ENCODE peak calls at places on chromosomes 6 and 20, in ten cellular contexts. I, H, S, Y, W, R, B, D, T and C are unnamed samples.

GRCh38 chr20:50304883-50305635 is 114.4 kb downstream of the CEBPB start:
- DNase-seq in W (peak), T (peak), H (peak), B (no peak), S (peak), D (peak), R (no peak), I (peak), Y (peak), C (peak)

GRCh38 chr20:54208492-54209044 is 681 bp downstream of the PFDN4 start:
- DNase-seq in R (no peak), H (no peak), Y (no peak), S (peak), B (peak), D (no peak), W (peak), T (no peak), I (peak), C (no peak)

GRCh38 chr6:134564705-134565104 is 246.8 kb upstream of the SGK1 start:
- DNase-seq in D (no peak), R (no peak), T (no peak), I (no peak), B (no peak), S (no peak), Y (no peak), H (no peak), W (peak), C (no peak)

GRCh38 chr6:170176621-170177382 is 114.1 kb downstream of the DLL1 start:
- DNase-seq in T (no peak), W (no peak), H (no peak), B (no peak), Y (no peak), D (no peak), R (no peak), I (no peak), S (no peak), C (peak)

GRCh38 chr20:51648571-51648947 is 106.0 kb upstream of the NFATC2 start:
- DNase-seq in B (no peak), Y (no peak), H (no peak), I (no peak), R (no peak), D (no peak), W (no peak), S (no peak), T (no peak), C (no peak)

GRCh38 chr20:47355489-47356219 is 845 bp downstream of the ZMYND8 start:
- DNase-seq in D (no peak), B (peak), R (no peak), H (no peak), I (no peak), T (no peak), W (no peak), Y (no peak), S (no peak), C (no peak)

GRCh38 chr20:56764671-56765070 is 135.6 kb downstream of the TFAP2C start:
- DNase-seq in D (no peak), I (no peak), H (no peak), B (no peak), S (no peak), T (no peak), R (no peak), Y (no peak), W (no peak), C (no peak)

GRCh38 chr6:75217203-75217602 is 11.3 kb upstream of the COL12A1 start:
- DNase-seq in D (peak), H (no peak), Y (no peak), I (peak), S (peak), B (peak), R (no peak), T (no peak), W (no peak), C (no peak)

GRCh38 chr20:11452326-11452725 is 465.4 kb upstream of the BTBD3 start:
- DNase-seq in Y (no peak), D (peak), S (peak), I (peak), R (no peak), B (no peak), W (no peak), H (no peak), T (no peak), C (no peak)

GRCh38 chr6:149044394-149044965 is 273.0 kb upstream of the TAB2 start:
- DNase-seq in D (peak), Y (no peak), H (no peak), S (peak), T (no peak), B (no peak), I (no peak), W (no peak), R (no peak), C (no peak)

GRCh38 chr20:1330075-1330830 is 1.3 kb upstream of the SDCBP2 start:
- DNase-seq in Y (peak), D (no peak), I (no peak), H (peak), B (no peak), S (peak), T (no peak), W (no peak), R (no peak), C (peak)

GRCh38 chr6:170452767-170453545 is 100.2 kb downstream of the PSMB1 start:
- DNase-seq in B (no peak), W (no peak), H (no peak), Y (no peak), D (no peak), I (no peak), T (peak), R (no peak), S (no peak), C (no peak)

DNA sequence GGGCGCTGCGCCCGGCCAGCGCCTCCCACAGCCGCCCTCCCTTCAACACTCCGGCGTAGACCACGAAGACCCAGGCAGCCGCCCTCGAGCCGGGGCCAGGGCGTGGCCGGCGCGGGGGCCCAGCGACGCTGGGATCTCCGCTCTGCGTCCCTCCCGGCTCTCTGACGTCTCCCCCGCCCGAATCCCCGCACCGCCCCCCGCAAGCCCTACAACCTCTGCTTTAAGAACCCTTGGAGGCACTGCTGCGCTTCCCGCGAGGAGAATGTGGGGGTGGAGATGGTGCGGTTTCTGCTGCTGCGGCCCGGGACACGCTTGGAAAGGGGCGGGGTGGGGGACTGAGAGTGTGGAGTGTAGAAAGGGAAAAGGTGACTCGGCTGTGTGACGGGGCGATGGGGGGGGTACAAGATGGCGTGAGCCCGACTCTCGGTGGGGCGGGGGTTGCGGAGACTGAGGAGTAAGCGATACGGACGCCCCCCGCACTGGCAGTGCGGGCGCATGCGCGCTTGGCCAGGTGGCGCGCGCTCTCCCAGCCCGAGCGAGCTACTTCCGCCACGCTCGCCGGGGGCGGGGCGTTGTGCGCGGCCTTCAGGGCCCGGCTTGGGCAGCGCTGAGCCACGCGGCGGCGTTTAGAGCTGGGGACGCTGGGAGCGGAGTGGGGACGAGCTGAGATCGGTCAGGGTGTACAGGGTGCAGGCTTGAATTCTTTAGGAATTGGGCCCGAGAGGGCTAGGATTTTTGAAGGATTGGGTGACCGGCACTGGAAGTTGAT is at the start of gene SUPT3H:
- DNase-seq in I (peak), W (peak), D (peak), R (peak), B (peak), S (peak), T (peak), H (peak), Y (peak), C (peak)
- TF ChIP-seq CTCF in I (peak), W (peak), D (peak), R (no peak), B (peak), S (peak), T (peak), H (peak), Y (peak), C (no peak)

DNA sequence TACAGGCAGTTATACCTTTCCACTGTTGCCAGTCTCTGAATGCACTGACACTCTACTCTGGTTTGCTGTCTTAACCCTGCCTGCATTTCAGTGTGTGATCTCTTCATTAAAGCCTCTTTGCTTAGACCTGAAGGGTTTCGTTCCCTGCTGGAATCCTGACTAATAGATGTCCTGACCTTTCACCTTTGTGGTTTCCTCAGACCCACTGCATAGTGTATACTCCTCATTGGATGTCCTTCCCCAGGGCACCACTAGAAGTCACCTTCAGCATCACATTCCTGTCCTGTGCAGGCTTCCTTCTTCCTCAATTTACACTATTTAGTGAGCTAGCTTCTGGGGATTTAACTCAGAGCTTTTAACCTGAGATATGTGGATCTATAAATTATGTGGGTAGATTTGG is 120.6 kb downstream of the RCAN2 start:
- DNase-seq in W (peak), I (no peak), Y (no peak), R (no peak), D (peak), S (no peak), T (no peak), B (no peak), H (no peak), C (no peak)
- TF ChIP-seq CTCF in W (no peak), I (no peak), Y (no peak), R (no peak), D (no peak), S (no peak), T (no peak), B (no peak), H (no peak), C (no peak)

DNA sequence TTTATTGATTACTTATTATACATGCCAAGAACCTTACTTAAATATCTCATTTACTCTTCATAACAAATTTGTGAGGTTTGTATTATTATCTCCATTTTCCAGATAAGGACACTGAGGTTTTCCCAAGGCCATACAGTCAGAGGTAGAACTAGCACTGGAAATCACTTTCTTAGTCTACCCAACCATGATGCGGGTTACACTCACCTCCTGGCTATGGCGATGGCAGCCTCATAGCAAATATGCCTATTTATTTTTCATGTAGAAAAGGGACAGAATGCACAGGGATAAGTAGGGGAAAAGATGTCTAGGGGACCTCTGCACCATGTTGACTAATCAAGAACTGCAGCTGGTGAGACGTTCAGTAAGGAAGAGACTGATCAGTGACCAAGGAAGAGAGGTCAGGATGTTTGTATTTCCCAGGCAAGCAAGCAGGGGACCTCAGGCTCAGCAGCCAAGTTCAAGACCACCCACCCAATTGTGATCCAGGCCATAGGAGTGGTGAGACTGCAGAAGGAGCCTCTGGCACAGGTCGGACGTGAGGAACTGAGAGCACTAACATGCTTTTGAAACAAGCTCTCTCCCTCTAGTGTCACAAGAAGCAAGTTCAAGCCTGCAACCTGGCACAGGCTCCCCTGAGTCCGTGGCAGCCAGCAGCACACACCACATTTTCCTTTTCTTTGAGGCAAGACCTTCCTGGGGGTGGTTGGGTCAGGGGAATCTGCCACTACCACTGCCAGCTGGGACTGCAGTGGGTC is 97.8 kb downstream of the GMPR start:
- DNase-seq in I (no peak), Y (no peak), B (peak), T (no peak), R (no peak), S (peak), D (no peak), W (no peak), H (no peak), C (no peak)
- TF ChIP-seq CTCF in I (no peak), Y (no peak), B (peak), T (no peak), R (no peak), S (peak), D (no peak), W (no peak), H (no peak), C (no peak)

DNA sequence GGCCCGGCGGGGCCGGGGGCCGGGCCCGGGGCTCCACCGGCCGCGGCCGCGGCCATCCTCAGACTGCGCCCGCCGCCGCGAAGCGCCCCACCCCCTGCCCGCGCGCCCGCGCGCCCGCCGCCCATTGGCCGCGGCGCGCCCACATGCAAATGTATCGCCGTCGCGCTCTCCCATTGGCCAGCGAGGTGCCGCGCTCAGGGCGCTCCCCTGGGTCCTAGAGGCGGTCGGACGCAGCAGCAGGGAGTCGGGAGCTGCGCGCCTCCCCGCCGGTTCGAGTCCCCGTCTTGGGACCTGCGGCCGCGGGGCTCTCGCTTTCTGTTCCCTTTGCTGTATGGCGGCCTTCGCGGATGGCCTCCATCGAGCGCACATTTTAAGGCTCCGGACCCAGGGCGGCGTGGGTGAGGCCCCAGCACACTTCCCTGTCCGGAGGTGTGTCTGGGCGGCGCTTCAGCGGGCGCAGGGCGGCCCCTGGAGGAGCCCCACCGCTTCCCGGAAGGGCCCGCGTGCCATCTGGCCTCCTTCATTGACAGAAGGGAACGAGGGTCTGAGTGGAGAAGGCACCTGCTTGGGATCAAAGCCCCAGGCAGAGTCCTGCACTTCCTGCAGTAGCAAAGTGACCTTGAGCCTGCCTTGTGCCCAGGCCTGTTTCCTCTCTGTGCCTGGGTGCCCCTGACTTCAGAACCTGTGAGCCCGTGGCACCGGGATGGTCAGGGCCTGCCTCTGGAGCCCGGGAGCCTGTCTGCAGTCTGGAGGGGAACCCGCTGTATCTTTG is at the start of gene CABLES2:
- DNase-seq in R (peak), W (peak), D (peak), S (peak), T (peak), H (peak), I (peak), Y (peak), B (peak), C (peak)
- TF ChIP-seq CTCF in R (no peak), W (peak), D (no peak), S (no peak), T (no peak), H (peak), I (no peak), Y (peak), B (no peak), C (no peak)